ENCODE peak calls at places on chromosomes 1 and 21, in five cellular contexts. One of them, this sample, is unnamed.

GRCh38 chr1:218274551-218274950 is 10.5 kb upstream of the RRP15 start:
- DNase-seq in CD4-positive, alpha-beta memory T cell: no peak
- DNase-seq in fibroblast of lung: no peak
- DNase-seq in brain pericyte: no peak
- DNase-seq in HFF-Myc: no peak
- DNase-seq in this sample: no peak

GRCh38 chr1:193211539-193211938 is 25.1 kb upstream of the B3GALT2 start:
- DNase-seq in CD4-positive, alpha-beta memory T cell: no peak
- DNase-seq in fibroblast of lung: peak; percentile 76
- DNase-seq in brain pericyte: no peak
- DNase-seq in HFF-Myc: peak; percentile 4
- DNase-seq in this sample: no peak

GRCh38 chr1:40625476-40626382 is 39.8 kb downstream of the RIMS3 start:
- DNase-seq in CD4-positive, alpha-beta memory T cell: no peak
- DNase-seq in fibroblast of lung: no peak
- DNase-seq in brain pericyte: no peak
- DNase-seq in HFF-Myc: no peak
- DNase-seq in this sample: no peak

GRCh38 chr1:84892657-84893618 is at the start of gene LPAR3:
- DNase-seq in CD4-positive, alpha-beta memory T cell: no peak
- DNase-seq in fibroblast of lung: peak; percentile 29
- DNase-seq in brain pericyte: no peak
- DNase-seq in HFF-Myc: no peak
- DNase-seq in this sample: no peak

GRCh38 chr1:206633708-206634121 is 1.6 kb upstream of the DYRK3 start:
- DNase-seq in CD4-positive, alpha-beta memory T cell: no peak
- DNase-seq in fibroblast of lung: peak; percentile 94
- DNase-seq in brain pericyte: no peak
- DNase-seq in HFF-Myc: peak; percentile 59
- DNase-seq in this sample: peak; percentile 81

GRCh38 chr1:201183728-201184127 is 6.9 kb upstream of the IGFN1 start:
- DNase-seq in CD4-positive, alpha-beta memory T cell: no peak
- DNase-seq in fibroblast of lung: no peak
- DNase-seq in brain pericyte: no peak
- DNase-seq in HFF-Myc: no peak
- DNase-seq in this sample: no peak

GRCh38 chr21:25343774-25344545 is 263.3 kb downstream of the MRPL39 start:
- DNase-seq in CD4-positive, alpha-beta memory T cell: no peak
- DNase-seq in fibroblast of lung: no peak
- DNase-seq in brain pericyte: no peak
- DNase-seq in HFF-Myc: no peak
- DNase-seq in this sample: no peak

GRCh38 chr1:20119351-20119750 is at the start of gene PLA2G2D:
- DNase-seq in CD4-positive, alpha-beta memory T cell: no peak
- DNase-seq in fibroblast of lung: no peak
- DNase-seq in brain pericyte: no peak
- DNase-seq in HFF-Myc: no peak
- DNase-seq in this sample: no peak

GRCh38 chr1:7641587-7642417 is 129.3 kb upstream of the VAMP3 start:
- DNase-seq in CD4-positive, alpha-beta memory T cell: no peak
- DNase-seq in fibroblast of lung: no peak
- DNase-seq in brain pericyte: no peak
- DNase-seq in HFF-Myc: no peak
- DNase-seq in this sample: no peak

GRCh38 chr1:208107817-208108608 is 136.2 kb downstream of the PLXNA2 start:
- DNase-seq in CD4-positive, alpha-beta memory T cell: no peak
- DNase-seq in fibroblast of lung: peak; percentile 56
- DNase-seq in brain pericyte: no peak
- DNase-seq in HFF-Myc: no peak
- DNase-seq in this sample: no peak

GRCh38 chr1:84687703-84688460 is 2.4 kb downstream of the SSX2IP start:
- DNase-seq in CD4-positive, alpha-beta memory T cell: no peak
- DNase-seq in fibroblast of lung: no peak
- DNase-seq in brain pericyte: no peak
- DNase-seq in HFF-Myc: no peak
- DNase-seq in this sample: no peak

GRCh38 chr1:27111771-27112573 is 43.0 kb downstream of the SLC9A1 start:
- DNase-seq in CD4-positive, alpha-beta memory T cell: peak; percentile 71
- DNase-seq in fibroblast of lung: peak; percentile 99
- DNase-seq in brain pericyte: peak; percentile 86
- DNase-seq in HFF-Myc: peak; percentile 99
- DNase-seq in this sample: peak; percentile 97

GRCh38 chr1:17059391-17060128 is 5.7 kb upstream of the SDHB start:
- DNase-seq in CD4-positive, alpha-beta memory T cell: peak; percentile 29
- DNase-seq in fibroblast of lung: peak; percentile 68
- DNase-seq in brain pericyte: no peak
- DNase-seq in HFF-Myc: peak; percentile 42
- DNase-seq in this sample: peak; percentile 59

GRCh38 chr1:197619008-197619640 is 156.2 kb downstream of the DENND1B start:
- DNase-seq in CD4-positive, alpha-beta memory T cell: peak; percentile 10
- DNase-seq in fibroblast of lung: peak; percentile 59
- DNase-seq in brain pericyte: no peak
- DNase-seq in HFF-Myc: no peak
- DNase-seq in this sample: no peak

GRCh38 chr1:60068393-60069045 is 5.1 kb downstream of the C1orf87 start:
- DNase-seq in CD4-positive, alpha-beta memory T cell: no peak
- DNase-seq in fibroblast of lung: peak; percentile 89
- DNase-seq in brain pericyte: peak; percentile 75
- DNase-seq in HFF-Myc: peak; percentile 32
- DNase-seq in this sample: no peak

GRCh38 chr21:32843561-32843960 is 72.0 kb upstream of the PAXBP1 start:
- DNase-seq in CD4-positive, alpha-beta memory T cell: no peak
- DNase-seq in fibroblast of lung: no peak
- DNase-seq in brain pericyte: no peak
- DNase-seq in HFF-Myc: no peak
- DNase-seq in this sample: no peak

GRCh38 chr1:61181016-61181560 is 98.7 kb downstream of the NFIA start:
- DNase-seq in CD4-positive, alpha-beta memory T cell: no peak
- DNase-seq in fibroblast of lung: no peak
- DNase-seq in brain pericyte: no peak
- DNase-seq in HFF-Myc: no peak
- DNase-seq in this sample: no peak

GRCh38 chr1:151639466-151639865 is 27.6 kb downstream of the SNX27 start:
- DNase-seq in CD4-positive, alpha-beta memory T cell: no peak
- DNase-seq in fibroblast of lung: peak; percentile 23
- DNase-seq in brain pericyte: no peak
- DNase-seq in HFF-Myc: no peak
- DNase-seq in this sample: no peak

GRCh38 chr1:14924012-14924452 is 229.5 kb upstream of the TMEM51 start:
- DNase-seq in CD4-positive, alpha-beta memory T cell: peak; percentile 3
- DNase-seq in fibroblast of lung: peak; percentile 61
- DNase-seq in brain pericyte: no peak
- DNase-seq in HFF-Myc: no peak
- DNase-seq in this sample: no peak